ENCODE peak calls at places on chromosomes 2 and 18, in six cellular contexts. One of them, this sample, is unnamed.

GRCh38 chr2:122516775-122517174 is 761.3 kb downstream of the TSN start:
- DNase-seq in tibial nerve: no peak
- DNase-seq in stimulated activated naive CD8-positive, alpha-beta T cell treated with anti-CD3 and anti-CD28 coated beads, Interleukin-15, amount 100 ng/mL, for 72 hours: no peak
- DNase-seq in lower lobe of right lung: no peak
- DNase-seq in GM03348: no peak
- DNase-seq in stimulated activated CD8-positive, alpha-beta memory T cell treated with anti-CD3 and anti-CD28 coated beads, Interleukin-12 subunit alpha, Interleukin-12 subunit beta, amount 100 ng/mL, for 4 hours: no peak
- DNase-seq in this sample: no peak

GRCh38 chr2:82525744-82526143 is 1933.3 kb downstream of the SUCLG1 start:
- DNase-seq in tibial nerve: no peak
- DNase-seq in stimulated activated naive CD8-positive, alpha-beta T cell treated with anti-CD3 and anti-CD28 coated beads, Interleukin-15, amount 100 ng/mL, for 72 hours: no peak
- DNase-seq in lower lobe of right lung: no peak
- DNase-seq in GM03348: no peak
- DNase-seq in stimulated activated CD8-positive, alpha-beta memory T cell treated with anti-CD3 and anti-CD28 coated beads, Interleukin-12 subunit alpha, Interleukin-12 subunit beta, amount 100 ng/mL, for 4 hours: no peak
- DNase-seq in this sample: no peak

GRCh38 chr18:845152-845819 is 33.2 kb upstream of the YES1 start:
- DNase-seq in tibial nerve: no peak
- DNase-seq in stimulated activated naive CD8-positive, alpha-beta T cell treated with anti-CD3 and anti-CD28 coated beads, Interleukin-15, amount 100 ng/mL, for 72 hours: no peak
- DNase-seq in lower lobe of right lung: no peak
- DNase-seq in GM03348: no peak
- DNase-seq in stimulated activated CD8-positive, alpha-beta memory T cell treated with anti-CD3 and anti-CD28 coated beads, Interleukin-12 subunit alpha, Interleukin-12 subunit beta, amount 100 ng/mL, for 4 hours: no peak
- DNase-seq in this sample: no peak

GRCh38 chr18:61743775-61744531 is 148.9 kb downstream of the RNF152 start:
- DNase-seq in tibial nerve: no peak
- DNase-seq in stimulated activated naive CD8-positive, alpha-beta T cell treated with anti-CD3 and anti-CD28 coated beads, Interleukin-15, amount 100 ng/mL, for 72 hours: no peak
- DNase-seq in lower lobe of right lung: no peak
- DNase-seq in GM03348: peak
- DNase-seq in stimulated activated CD8-positive, alpha-beta memory T cell treated with anti-CD3 and anti-CD28 coated beads, Interleukin-12 subunit alpha, Interleukin-12 subunit beta, amount 100 ng/mL, for 4 hours: no peak
- DNase-seq in this sample: no peak

GRCh38 chr2:74291217-74291551 is 52.0 kb downstream of the SLC4A5 start:
- DNase-seq in tibial nerve: no peak
- DNase-seq in stimulated activated naive CD8-positive, alpha-beta T cell treated with anti-CD3 and anti-CD28 coated beads, Interleukin-15, amount 100 ng/mL, for 72 hours: no peak
- DNase-seq in lower lobe of right lung: no peak
- DNase-seq in GM03348: no peak
- DNase-seq in stimulated activated CD8-positive, alpha-beta memory T cell treated with anti-CD3 and anti-CD28 coated beads, Interleukin-12 subunit alpha, Interleukin-12 subunit beta, amount 100 ng/mL, for 4 hours: no peak
- DNase-seq in this sample: no peak

GRCh38 chr18:11849845-11850747 is 1.1 kb upstream of the CHMP1B start:
- DNase-seq in tibial nerve: peak
- DNase-seq in stimulated activated naive CD8-positive, alpha-beta T cell treated with anti-CD3 and anti-CD28 coated beads, Interleukin-15, amount 100 ng/mL, for 72 hours: peak
- DNase-seq in lower lobe of right lung: peak
- DNase-seq in GM03348: peak
- DNase-seq in stimulated activated CD8-positive, alpha-beta memory T cell treated with anti-CD3 and anti-CD28 coated beads, Interleukin-12 subunit alpha, Interleukin-12 subunit beta, amount 100 ng/mL, for 4 hours: peak
- DNase-seq in this sample: peak

GRCh38 chr2:70561893-70562292 is 8.3 kb upstream of the TGFA start:
- DNase-seq in tibial nerve: no peak
- DNase-seq in stimulated activated naive CD8-positive, alpha-beta T cell treated with anti-CD3 and anti-CD28 coated beads, Interleukin-15, amount 100 ng/mL, for 72 hours: no peak
- DNase-seq in lower lobe of right lung: no peak
- DNase-seq in GM03348: no peak
- DNase-seq in stimulated activated CD8-positive, alpha-beta memory T cell treated with anti-CD3 and anti-CD28 coated beads, Interleukin-12 subunit alpha, Interleukin-12 subunit beta, amount 100 ng/mL, for 4 hours: no peak
- DNase-seq in this sample: no peak

GRCh38 chr2:109256921-109257320 is 127.9 kb downstream of the SH3RF3 start:
- DNase-seq in tibial nerve: no peak
- DNase-seq in stimulated activated naive CD8-positive, alpha-beta T cell treated with anti-CD3 and anti-CD28 coated beads, Interleukin-15, amount 100 ng/mL, for 72 hours: no peak
- DNase-seq in lower lobe of right lung: no peak
- DNase-seq in GM03348: no peak
- DNase-seq in stimulated activated CD8-positive, alpha-beta memory T cell treated with anti-CD3 and anti-CD28 coated beads, Interleukin-12 subunit alpha, Interleukin-12 subunit beta, amount 100 ng/mL, for 4 hours: no peak
- DNase-seq in this sample: no peak

GRCh38 chr2:215718890-215719289 is 283.0 kb upstream of the FN1 start:
- DNase-seq in tibial nerve: no peak
- DNase-seq in stimulated activated naive CD8-positive, alpha-beta T cell treated with anti-CD3 and anti-CD28 coated beads, Interleukin-15, amount 100 ng/mL, for 72 hours: no peak
- DNase-seq in lower lobe of right lung: no peak
- DNase-seq in GM03348: no peak
- DNase-seq in stimulated activated CD8-positive, alpha-beta memory T cell treated with anti-CD3 and anti-CD28 coated beads, Interleukin-12 subunit alpha, Interleukin-12 subunit beta, amount 100 ng/mL, for 4 hours: no peak
- DNase-seq in this sample: no peak

GRCh38 chr18:31497404-31497710 is 620 bp upstream of the DSG2 start:
- DNase-seq in tibial nerve: no peak
- DNase-seq in stimulated activated naive CD8-positive, alpha-beta T cell treated with anti-CD3 and anti-CD28 coated beads, Interleukin-15, amount 100 ng/mL, for 72 hours: no peak
- DNase-seq in lower lobe of right lung: no peak
- DNase-seq in GM03348: no peak
- DNase-seq in stimulated activated CD8-positive, alpha-beta memory T cell treated with anti-CD3 and anti-CD28 coated beads, Interleukin-12 subunit alpha, Interleukin-12 subunit beta, amount 100 ng/mL, for 4 hours: no peak
- DNase-seq in this sample: no peak

GRCh38 chr2:229920011-229920781 is 1.6 kb downstream of the TRIP12 start:
- DNase-seq in tibial nerve: no peak
- DNase-seq in stimulated activated naive CD8-positive, alpha-beta T cell treated with anti-CD3 and anti-CD28 coated beads, Interleukin-15, amount 100 ng/mL, for 72 hours: peak
- DNase-seq in lower lobe of right lung: no peak
- DNase-seq in GM03348: peak
- DNase-seq in stimulated activated CD8-positive, alpha-beta memory T cell treated with anti-CD3 and anti-CD28 coated beads, Interleukin-12 subunit alpha, Interleukin-12 subunit beta, amount 100 ng/mL, for 4 hours: peak
- DNase-seq in this sample: no peak

GRCh38 chr18:43934322-43935050 is 657.2 kb upstream of the SYT4 start:
- DNase-seq in tibial nerve: no peak
- DNase-seq in stimulated activated naive CD8-positive, alpha-beta T cell treated with anti-CD3 and anti-CD28 coated beads, Interleukin-15, amount 100 ng/mL, for 72 hours: no peak
- DNase-seq in lower lobe of right lung: no peak
- DNase-seq in GM03348: no peak
- DNase-seq in stimulated activated CD8-positive, alpha-beta memory T cell treated with anti-CD3 and anti-CD28 coated beads, Interleukin-12 subunit alpha, Interleukin-12 subunit beta, amount 100 ng/mL, for 4 hours: no peak
- DNase-seq in this sample: no peak

GRCh38 chr2:221779614-221780067 is 207.5 kb upstream of the EPHA4 start:
- DNase-seq in tibial nerve: no peak
- DNase-seq in stimulated activated naive CD8-positive, alpha-beta T cell treated with anti-CD3 and anti-CD28 coated beads, Interleukin-15, amount 100 ng/mL, for 72 hours: no peak
- DNase-seq in lower lobe of right lung: no peak
- DNase-seq in GM03348: peak
- DNase-seq in stimulated activated CD8-positive, alpha-beta memory T cell treated with anti-CD3 and anti-CD28 coated beads, Interleukin-12 subunit alpha, Interleukin-12 subunit beta, amount 100 ng/mL, for 4 hours: no peak
- DNase-seq in this sample: no peak

GRCh38 chr2:115874427-115874826 is 1432.0 kb downstream of the DPP10 start:
- DNase-seq in tibial nerve: no peak
- DNase-seq in stimulated activated naive CD8-positive, alpha-beta T cell treated with anti-CD3 and anti-CD28 coated beads, Interleukin-15, amount 100 ng/mL, for 72 hours: no peak
- DNase-seq in lower lobe of right lung: no peak
- DNase-seq in GM03348: no peak
- DNase-seq in stimulated activated CD8-positive, alpha-beta memory T cell treated with anti-CD3 and anti-CD28 coated beads, Interleukin-12 subunit alpha, Interleukin-12 subunit beta, amount 100 ng/mL, for 4 hours: no peak
- DNase-seq in this sample: no peak

GRCh38 chr2:46009772-46010171 is 287.4 kb upstream of the EPAS1 start:
- DNase-seq in tibial nerve: no peak
- DNase-seq in stimulated activated naive CD8-positive, alpha-beta T cell treated with anti-CD3 and anti-CD28 coated beads, Interleukin-15, amount 100 ng/mL, for 72 hours: no peak
- DNase-seq in lower lobe of right lung: no peak
- DNase-seq in GM03348: no peak
- DNase-seq in stimulated activated CD8-positive, alpha-beta memory T cell treated with anti-CD3 and anti-CD28 coated beads, Interleukin-12 subunit alpha, Interleukin-12 subunit beta, amount 100 ng/mL, for 4 hours: no peak
- DNase-seq in this sample: no peak

GRCh38 chr2:225670111-225670974 is 270.8 kb downstream of the NYAP2 start:
- DNase-seq in tibial nerve: no peak
- DNase-seq in stimulated activated naive CD8-positive, alpha-beta T cell treated with anti-CD3 and anti-CD28 coated beads, Interleukin-15, amount 100 ng/mL, for 72 hours: no peak
- DNase-seq in lower lobe of right lung: no peak
- DNase-seq in GM03348: peak
- DNase-seq in stimulated activated CD8-positive, alpha-beta memory T cell treated with anti-CD3 and anti-CD28 coated beads, Interleukin-12 subunit alpha, Interleukin-12 subunit beta, amount 100 ng/mL, for 4 hours: no peak
- DNase-seq in this sample: peak

GRCh38 chr2:72094701-72095100 is 53.0 kb downstream of the CYP26B1 start:
- DNase-seq in tibial nerve: no peak
- DNase-seq in stimulated activated naive CD8-positive, alpha-beta T cell treated with anti-CD3 and anti-CD28 coated beads, Interleukin-15, amount 100 ng/mL, for 72 hours: no peak
- DNase-seq in lower lobe of right lung: no peak
- DNase-seq in GM03348: no peak
- DNase-seq in stimulated activated CD8-positive, alpha-beta memory T cell treated with anti-CD3 and anti-CD28 coated beads, Interleukin-12 subunit alpha, Interleukin-12 subunit beta, amount 100 ng/mL, for 4 hours: no peak
- DNase-seq in this sample: no peak

GRCh38 chr2:156064540-156064939 is 268.0 kb downstream of the NR4A2 start:
- DNase-seq in tibial nerve: no peak
- DNase-seq in stimulated activated naive CD8-positive, alpha-beta T cell treated with anti-CD3 and anti-CD28 coated beads, Interleukin-15, amount 100 ng/mL, for 72 hours: no peak
- DNase-seq in lower lobe of right lung: no peak
- DNase-seq in GM03348: no peak
- DNase-seq in stimulated activated CD8-positive, alpha-beta memory T cell treated with anti-CD3 and anti-CD28 coated beads, Interleukin-12 subunit alpha, Interleukin-12 subunit beta, amount 100 ng/mL, for 4 hours: no peak
- DNase-seq in this sample: no peak

GRCh38 chr2:177712462-177712861 is 319.9 kb downstream of the AGPS start:
- DNase-seq in tibial nerve: no peak
- DNase-seq in stimulated activated naive CD8-positive, alpha-beta T cell treated with anti-CD3 and anti-CD28 coated beads, Interleukin-15, amount 100 ng/mL, for 72 hours: no peak
- DNase-seq in lower lobe of right lung: no peak
- DNase-seq in GM03348: no peak
- DNase-seq in stimulated activated CD8-positive, alpha-beta memory T cell treated with anti-CD3 and anti-CD28 coated beads, Interleukin-12 subunit alpha, Interleukin-12 subunit beta, amount 100 ng/mL, for 4 hours: no peak
- DNase-seq in this sample: no peak

GRCh38 chr2:45612265-45612664 is 1.2 kb upstream of the SRBD1 start:
- DNase-seq in tibial nerve: no peak
- DNase-seq in stimulated activated naive CD8-positive, alpha-beta T cell treated with anti-CD3 and anti-CD28 coated beads, Interleukin-15, amount 100 ng/mL, for 72 hours: no peak
- DNase-seq in lower lobe of right lung: no peak
- DNase-seq in GM03348: no peak
- DNase-seq in stimulated activated CD8-positive, alpha-beta memory T cell treated with anti-CD3 and anti-CD28 coated beads, Interleukin-12 subunit alpha, Interleukin-12 subunit beta, amount 100 ng/mL, for 4 hours: no peak
- DNase-seq in this sample: no peak

GRCh38 chr2:25454824-25455611 is 113.3 kb upstream of the DNMT3A start:
- DNase-seq in tibial nerve: no peak
- DNase-seq in stimulated activated naive CD8-positive, alpha-beta T cell treated with anti-CD3 and anti-CD28 coated beads, Interleukin-15, amount 100 ng/mL, for 72 hours: no peak
- DNase-seq in lower lobe of right lung: no peak
- DNase-seq in GM03348: no peak
- DNase-seq in stimulated activated CD8-positive, alpha-beta memory T cell treated with anti-CD3 and anti-CD28 coated beads, Interleukin-12 subunit alpha, Interleukin-12 subunit beta, amount 100 ng/mL, for 4 hours: no peak
- DNase-seq in this sample: no peak

GRCh38 chr2:70089220-70089945 is 2.1 kb downstream of the PCBP1 start:
- DNase-seq in tibial nerve: no peak
- DNase-seq in stimulated activated naive CD8-positive, alpha-beta T cell treated with anti-CD3 and anti-CD28 coated beads, Interleukin-15, amount 100 ng/mL, for 72 hours: peak
- DNase-seq in lower lobe of right lung: no peak
- DNase-seq in GM03348: peak
- DNase-seq in stimulated activated CD8-positive, alpha-beta memory T cell treated with anti-CD3 and anti-CD28 coated beads, Interleukin-12 subunit alpha, Interleukin-12 subunit beta, amount 100 ng/mL, for 4 hours: no peak
- DNase-seq in this sample: peak

GRCh38 chr2:114925296-114926255 is 483.1 kb downstream of the DPP10 start:
- DNase-seq in tibial nerve: no peak
- DNase-seq in stimulated activated naive CD8-positive, alpha-beta T cell treated with anti-CD3 and anti-CD28 coated beads, Interleukin-15, amount 100 ng/mL, for 72 hours: no peak
- DNase-seq in lower lobe of right lung: no peak
- DNase-seq in GM03348: no peak
- DNase-seq in stimulated activated CD8-positive, alpha-beta memory T cell treated with anti-CD3 and anti-CD28 coated beads, Interleukin-12 subunit alpha, Interleukin-12 subunit beta, amount 100 ng/mL, for 4 hours: no peak
- DNase-seq in this sample: no peak

GRCh38 chr2:229511524-229511923 is 202.8 kb downstream of the DNER start:
- DNase-seq in tibial nerve: no peak
- DNase-seq in stimulated activated naive CD8-positive, alpha-beta T cell treated with anti-CD3 and anti-CD28 coated beads, Interleukin-15, amount 100 ng/mL, for 72 hours: no peak
- DNase-seq in lower lobe of right lung: no peak
- DNase-seq in GM03348: no peak
- DNase-seq in stimulated activated CD8-positive, alpha-beta memory T cell treated with anti-CD3 and anti-CD28 coated beads, Interleukin-12 subunit alpha, Interleukin-12 subunit beta, amount 100 ng/mL, for 4 hours: no peak
- DNase-seq in this sample: no peak

GRCh38 chr2:134718095-134718955 is 475 bp downstream of the TMEM163 start:
- DNase-seq in tibial nerve: no peak
- DNase-seq in stimulated activated naive CD8-positive, alpha-beta T cell treated with anti-CD3 and anti-CD28 coated beads, Interleukin-15, amount 100 ng/mL, for 72 hours: peak
- DNase-seq in lower lobe of right lung: peak
- DNase-seq in GM03348: peak
- DNase-seq in stimulated activated CD8-positive, alpha-beta memory T cell treated with anti-CD3 and anti-CD28 coated beads, Interleukin-12 subunit alpha, Interleukin-12 subunit beta, amount 100 ng/mL, for 4 hours: no peak
- DNase-seq in this sample: peak

GRCh38 chr2:63819765-63820717 is 21.7 kb upstream of the UGP2 start:
- DNase-seq in tibial nerve: no peak
- DNase-seq in stimulated activated naive CD8-positive, alpha-beta T cell treated with anti-CD3 and anti-CD28 coated beads, Interleukin-15, amount 100 ng/mL, for 72 hours: no peak
- DNase-seq in lower lobe of right lung: no peak
- DNase-seq in GM03348: peak
- DNase-seq in stimulated activated CD8-positive, alpha-beta memory T cell treated with anti-CD3 and anti-CD28 coated beads, Interleukin-12 subunit alpha, Interleukin-12 subunit beta, amount 100 ng/mL, for 4 hours: no peak
- DNase-seq in this sample: no peak

GRCh38 chr2:232349946-232350635 is 28.5 kb upstream of the ALPP start:
- DNase-seq in tibial nerve: no peak
- DNase-seq in stimulated activated naive CD8-positive, alpha-beta T cell treated with anti-CD3 and anti-CD28 coated beads, Interleukin-15, amount 100 ng/mL, for 72 hours: no peak
- DNase-seq in lower lobe of right lung: peak
- DNase-seq in GM03348: no peak
- DNase-seq in stimulated activated CD8-positive, alpha-beta memory T cell treated with anti-CD3 and anti-CD28 coated beads, Interleukin-12 subunit alpha, Interleukin-12 subunit beta, amount 100 ng/mL, for 4 hours: no peak
- DNase-seq in this sample: no peak

GRCh38 chr2:220077488-220077887 is 450.1 kb downstream of the SLC4A3 start:
- DNase-seq in tibial nerve: no peak
- DNase-seq in stimulated activated naive CD8-positive, alpha-beta T cell treated with anti-CD3 and anti-CD28 coated beads, Interleukin-15, amount 100 ng/mL, for 72 hours: no peak
- DNase-seq in lower lobe of right lung: no peak
- DNase-seq in GM03348: peak
- DNase-seq in stimulated activated CD8-positive, alpha-beta memory T cell treated with anti-CD3 and anti-CD28 coated beads, Interleukin-12 subunit alpha, Interleukin-12 subunit beta, amount 100 ng/mL, for 4 hours: no peak
- DNase-seq in this sample: no peak

GRCh38 chr2:119218478-119219064 is 5.1 kb upstream of the STEAP3 start:
- DNase-seq in tibial nerve: no peak
- DNase-seq in stimulated activated naive CD8-positive, alpha-beta T cell treated with anti-CD3 and anti-CD28 coated beads, Interleukin-15, amount 100 ng/mL, for 72 hours: peak
- DNase-seq in lower lobe of right lung: peak
- DNase-seq in GM03348: peak
- DNase-seq in stimulated activated CD8-positive, alpha-beta memory T cell treated with anti-CD3 and anti-CD28 coated beads, Interleukin-12 subunit alpha, Interleukin-12 subunit beta, amount 100 ng/mL, for 4 hours: no peak
- DNase-seq in this sample: peak